ENCODE peak calls at places on chromosome 2, in seven cellular contexts. O is RWPE1, C is testis, J is SK-N-DZ, K is T1000, S is Calu3, A is HFFc6. U is an unnamed sample.
A peak's percentile ranks its signal among the peaks of the same experiment; 100 is the strongest.

GRCh38 chr2:207913772-207914358 is 111.5 kb downstream of the PLEKHM3 start:
- DNase-seq in C (no peak), K (no peak), S (no peak), O (no peak), A (no peak), J (no peak), U (no peak)

GRCh38 chr2:233430091-233430490 is 75.8 kb downstream of the DGKD start:
- DNase-seq in A (peak; percentile 83), S (no peak), J (no peak), O (no peak), C (no peak), K (no peak), U (no peak)

GRCh38 chr2:220814441-220814840 is 757.7 kb downstream of the EPHA4 start:
- DNase-seq in J (no peak), S (no peak), C (no peak), A (no peak), K (no peak), O (no peak), U (no peak)

GRCh38 chr2:109659356-109660045 is 45.3 kb downstream of the SOWAHC start:
- DNase-seq in S (no peak), O (no peak), C (no peak), A (no peak), K (no peak), J (no peak), U (no peak)

GRCh38 chr2:30385327-30385726 is 61.7 kb upstream of the LCLAT1 start:
- DNase-seq in C (peak; percentile 33), J (no peak), O (peak; percentile 8), S (peak; percentile 33), A (peak; percentile 27), K (peak; percentile 4), U (peak; percentile 30)

GRCh38 chr2:10655074-10655840 is 34.5 kb downstream of the NOL10 start:
- DNase-seq in A (no peak), J (no peak), C (no peak), S (no peak), O (peak; percentile 20), K (no peak), U (no peak)

GRCh38 chr2:235551965-235552364 is 58.1 kb downstream of the AGAP1 start:
- DNase-seq in S (peak; percentile 76), A (peak; percentile 81), K (peak; percentile 6), C (peak; percentile 71), J (peak; percentile 45), O (peak; percentile 60), U (peak; percentile 62)

GRCh38 chr2:33583194-33583938 is 15.7 kb downstream of the FAM98A start:
- DNase-seq in S (peak; percentile 7), A (peak; percentile 39), K (no peak), C (peak; percentile 58), O (no peak), J (peak; percentile 11), U (peak; percentile 28)

GRCh38 chr2:149767516-149767974 is 180.0 kb upstream of the MMADHC start:
- DNase-seq in A (peak; percentile 80), S (no peak), O (no peak), C (peak; percentile 16), K (no peak), J (no peak), U (no peak)

GRCh38 chr2:127525692-127526141 is 572 bp downstream of the IWS1 start:
- DNase-seq in O (peak; percentile 28), C (peak; percentile 34), J (no peak), K (no peak), A (peak; percentile 32), S (no peak), U (no peak)

GRCh38 chr2:24834733-24835395 is 41.6 kb downstream of the CENPO start:
- DNase-seq in J (no peak), K (no peak), A (no peak), C (no peak), O (no peak), S (no peak), U (no peak)

GRCh38 chr2:128420776-128421175 is 102.1 kb upstream of the HS6ST1 start:
- DNase-seq in A (no peak), O (no peak), J (no peak), K (no peak), S (no peak), C (no peak), U (no peak)

GRCh38 chr2:25885933-25886332 is 7.6 kb upstream of the ASXL2 start:
- DNase-seq in J (no peak), A (peak; percentile 79), O (peak; percentile 38), S (peak; percentile 40), K (no peak), C (no peak), U (peak; percentile 22)

GRCh38 chr2:95231723-95232122 is 24.4 kb downstream of the ZNF892 start:
- DNase-seq in A (peak; percentile 49), O (peak; percentile 72), J (peak; percentile 71), K (peak; percentile 78), C (peak; percentile 77), S (peak; percentile 75), U (peak; percentile 52)

GRCh38 chr2:186862869-186863709 is 14.1 kb upstream of the ZSWIM2 start:
- DNase-seq in A (peak; percentile 29), J (peak; percentile 29), C (no peak), S (no peak), K (no peak), O (peak; percentile 36), U (peak; percentile 40)

GRCh38 chr2:225660262-225661091 is 261.0 kb downstream of the NYAP2 start:
- DNase-seq in J (peak; percentile 67), C (peak; percentile 92), K (peak; percentile 40), S (peak; percentile 78), O (peak; percentile 72), A (peak; percentile 50), U (peak; percentile 64)

GRCh38 chr2:240564571-240565266 is 3.6 kb upstream of the RNPEPL1 start:
- DNase-seq in J (no peak), K (no peak), S (peak; percentile 50), C (peak; percentile 12), A (peak; percentile 14), O (no peak), U (peak; percentile 47)

GRCh38 chr2:206217743-206218520 is 56.5 kb upstream of the ZDBF2 start:
- DNase-seq in J (peak; percentile 22), K (no peak), C (no peak), O (no peak), A (no peak), S (no peak), U (no peak)

GRCh38 chr2:182784777-182785176 is 68.7 kb downstream of the DNAJC10 start:
- DNase-seq in C (no peak), K (no peak), S (no peak), O (peak; percentile 8), A (peak; percentile 50), J (peak; percentile 57), U (peak; percentile 22)

GRCh38 chr2:53843595-53843994 is 16.2 kb downstream of the GPR75 start:
- DNase-seq in K (no peak), O (no peak), C (no peak), A (no peak), J (no peak), S (no peak), U (no peak)

GRCh38 chr2:160060297-160060696 is 2.1 kb downstream of the PLA2R1 start:
- DNase-seq in O (no peak), C (no peak), S (no peak), A (no peak), K (no peak), J (no peak), U (no peak)

GRCh38 chr2:231193216-231193615 is 5.2 kb upstream of the ARMC9 start:
- DNase-seq in O (no peak), C (no peak), J (no peak), A (no peak), K (no peak), S (no peak), U (no peak)

GRCh38 chr2:54768772-54769428 is 45.4 kb downstream of the EML6 start:
- DNase-seq in O (no peak), K (no peak), S (no peak), A (no peak), J (peak; percentile 51), C (no peak), U (no peak)

GRCh38 chr2:151007365-151007764 is 254.3 kb downstream of the RBM43 start:
- DNase-seq in C (no peak), S (no peak), K (no peak), O (no peak), A (no peak), J (no peak), U (no peak)

GRCh38 chr2:222655406-222655747 is 515 bp downstream of the FARSB start:
- DNase-seq in A (peak; percentile 9), S (no peak), K (no peak), O (peak; percentile 24), J (peak; percentile 32), C (no peak), U (no peak)

GRCh38 chr2:161316686-161317085 is 8.5 kb downstream of the PSMD14 start:
- DNase-seq in C (no peak), K (no peak), J (no peak), O (no peak), A (no peak), S (no peak), U (no peak)

GRCh38 chr2:20015482-20016083 is 3.1 kb upstream of the MATN3 start:
- DNase-seq in O (peak; percentile 25), S (peak; percentile 47), C (no peak), K (no peak), J (peak; percentile 53), A (peak; percentile 48), U (peak; percentile 41)

GRCh38 chr2:180980943-180981898 is 816 bp downstream of the UBE2E3 start:
- DNase-seq in K (no peak), A (peak; percentile 3), J (no peak), O (no peak), C (peak; percentile 38), S (peak; percentile 11), U (peak; percentile 17)

GRCh38 chr2:137980459-137980858 is 16.2 kb downstream of the HNMT start:
- DNase-seq in A (no peak), O (no peak), C (no peak), S (no peak), K (no peak), J (no peak), U (no peak)

GRCh38 chr2:28661589-28662001 is 90.0 kb upstream of the PPP1CB start:
- DNase-seq in A (peak; percentile 70), O (peak; percentile 43), S (peak; percentile 68), J (no peak), K (no peak), C (peak; percentile 77), U (no peak)

GRCh38 chr2:181658444-181658843 is 1.5 kb upstream of the CERKL start:
- DNase-seq in J (no peak), C (no peak), O (no peak), A (no peak), K (no peak), S (no peak), U (no peak)

GRCh38 chr2:152376385-152376784 is 41.4 kb downstream of the FMNL2 start:
- DNase-seq in S (peak; percentile 25), C (no peak), J (no peak), K (no peak), O (peak; percentile 13), A (no peak), U (no peak)

GRCh38 chr2:64918220-64918886 is 70.8 kb upstream of the SLC1A4 start:
- DNase-seq in K (no peak), C (no peak), O (no peak), A (no peak), S (no peak), J (no peak), U (no peak)

GRCh38 chr2:72143441-72144356 is 4.0 kb downstream of the CYP26B1 start:
- DNase-seq in A (no peak), J (no peak), O (no peak), C (peak; percentile 61), K (no peak), S (no peak), U (no peak)